ENCODE peak calls at places on chromosomes 12 and 14, in five cellular contexts. V, Z, K, S and D are unnamed samples.

GRCh38 chr12:5071496-5071895 is 27.8 kb downstream of the KCNA5 start:
- DNase-seq in K (no peak), S (no peak), Z (no peak), V (no peak), D (no peak)

GRCh38 chr12:54364413-54364812 is at the start of gene GPR84:
- DNase-seq in K (no peak), V (no peak), Z (no peak), S (no peak), D (no peak)

GRCh38 chr14:66650491-66650911 is 142.6 kb downstream of the GPHN start:
- DNase-seq in Z (no peak), K (no peak), V (no peak), S (no peak), D (no peak)

GRCh38 chr12:122403115-122403770 is 19.2 kb downstream of the CLIP1 start:
- DNase-seq in Z (peak), S (no peak), K (no peak), V (no peak), D (no peak)

GRCh38 chr14:86799244-86799647 is 1193.7 kb downstream of the GALC start:
- DNase-seq in V (no peak), K (no peak), S (peak), Z (peak), D (no peak)

GRCh38 chr12:30582943-30583342 is 112.7 kb downstream of the IPO8 start:
- DNase-seq in Z (no peak), V (no peak), K (no peak), S (no peak), D (no peak)

GRCh38 chr12:52949413-52950331 is 754 bp downstream of the KRT18 start:
- DNase-seq in S (peak), K (no peak), Z (peak), V (peak), D (no peak)

GRCh38 chr14:37252434-37252833 is 54.7 kb downstream of the MIPOL1 start:
- DNase-seq in K (no peak), Z (no peak), V (no peak), S (no peak), D (no peak)

GRCh38 chr14:103103461-103104388 is 9.2 kb downstream of the EXOC3L4 start:
- DNase-seq in V (peak), S (peak), Z (peak), K (no peak), D (peak)

GRCh38 chr14:81676879-81677278 is 143.2 kb upstream of the SEL1L start:
- DNase-seq in V (no peak), S (no peak), K (no peak), Z (no peak), D (no peak)

GRCh38 chr14:81679226-81679625 is 145.6 kb upstream of the SEL1L start:
- DNase-seq in V (no peak), S (no peak), Z (no peak), K (no peak), D (no peak)

GRCh38 chr14:81676395-81676794 is 142.7 kb upstream of the SEL1L start:
- DNase-seq in V (no peak), S (no peak), Z (no peak), K (no peak), D (no peak)

GRCh38 chr14:81681466-81681865 is 147.8 kb upstream of the SEL1L start:
- DNase-seq in K (no peak), Z (no peak), S (no peak), V (no peak), D (no peak)

DNA sequence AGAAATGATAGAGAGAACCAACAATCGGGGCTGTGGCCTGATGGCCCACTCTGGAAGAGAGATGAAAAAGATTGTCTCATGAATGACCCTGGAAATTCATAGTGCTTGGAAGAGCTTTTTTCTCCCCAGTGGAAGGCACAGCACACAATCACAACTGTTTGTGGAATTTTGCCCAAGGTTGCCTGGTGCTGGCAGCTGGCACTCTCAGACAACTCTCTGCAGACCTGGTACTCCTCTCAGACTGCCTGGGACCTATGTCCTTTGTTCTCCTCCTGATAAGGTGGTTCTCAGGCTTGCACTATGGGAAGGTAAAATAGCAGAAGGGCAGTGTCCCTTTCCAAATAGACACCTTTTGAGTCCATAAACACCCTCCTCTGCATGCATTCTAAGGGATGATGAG is 144.1 kb upstream of the SEL1L start:
- DNase-seq in S (no peak), K (no peak), V (no peak), Z (no peak), D (no peak)
- H3K4me2 ChIP-seq in S (no peak), K (no peak), V (no peak), Z (no peak), D (no peak)

DNA sequence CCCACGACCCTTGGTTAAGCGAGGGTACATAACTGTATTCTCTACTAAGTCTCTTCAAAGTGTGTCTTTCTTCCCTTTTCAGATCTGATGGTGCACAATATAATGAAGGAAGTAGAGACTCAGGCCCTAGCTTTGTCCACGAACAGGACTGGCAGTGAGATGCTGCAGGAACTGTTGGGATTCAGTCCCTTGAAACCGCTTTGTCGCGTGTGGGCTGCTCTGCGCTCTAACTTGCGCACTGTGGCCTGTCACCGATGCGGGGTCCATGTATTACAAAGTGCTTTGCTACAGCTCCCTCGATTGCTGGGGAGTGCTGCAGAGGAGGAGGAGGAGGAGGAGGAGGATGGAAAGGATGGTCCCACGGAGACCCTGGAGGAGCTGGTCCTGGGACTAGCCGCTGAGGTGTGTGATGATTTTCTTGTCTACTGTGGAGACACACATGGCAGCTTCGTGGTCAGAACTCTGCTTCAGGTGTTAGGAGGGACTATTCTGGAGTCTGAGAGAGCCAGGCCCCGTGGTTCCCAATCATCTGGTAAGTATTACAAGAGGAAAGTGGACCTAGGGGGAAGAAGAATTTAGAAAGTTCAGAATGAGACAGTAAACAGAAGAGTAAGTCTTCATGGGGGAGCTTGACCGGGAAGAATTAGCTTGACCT is 803 bp downstream of the NOP9 start:
- DNase-seq in V (no peak), S (no peak), K (no peak), Z (no peak), D (no peak)
- H3K27ac ChIP-seq in V (no peak), S (peak), K (no peak), Z (peak), D (peak)

GRCh38 chr14:93075891-93076290 is 39.8 kb downstream of the ITPK1 start:
- DNase-seq in V (no peak), Z (no peak), S (no peak), K (no peak), D (no peak)
- H3K4me2 ChIP-seq in V (no peak), Z (no peak), S (no peak), K (no peak), D (no peak)

GRCh38 chr12:6277982-6278438 is 32.5 kb upstream of the PLEKHG6 start:
- DNase-seq in K (no peak), Z (peak), S (no peak), V (no peak), D (no peak)

GRCh38 chr12:6276936-6277615 is 33.4 kb upstream of the PLEKHG6 start:
- DNase-seq in Z (peak), S (no peak), K (no peak), V (no peak), D (no peak)

GRCh38 chr12:6275609-6276246 is 34.8 kb upstream of the PLEKHG6 start:
- DNase-seq in K (no peak), S (no peak), V (no peak), Z (no peak), D (no peak)

GRCh38 chr12:6273931-6274687 is 36.4 kb upstream of the PLEKHG6 start:
- DNase-seq in S (no peak), Z (no peak), K (no peak), V (no peak), D (no peak)

DNA sequence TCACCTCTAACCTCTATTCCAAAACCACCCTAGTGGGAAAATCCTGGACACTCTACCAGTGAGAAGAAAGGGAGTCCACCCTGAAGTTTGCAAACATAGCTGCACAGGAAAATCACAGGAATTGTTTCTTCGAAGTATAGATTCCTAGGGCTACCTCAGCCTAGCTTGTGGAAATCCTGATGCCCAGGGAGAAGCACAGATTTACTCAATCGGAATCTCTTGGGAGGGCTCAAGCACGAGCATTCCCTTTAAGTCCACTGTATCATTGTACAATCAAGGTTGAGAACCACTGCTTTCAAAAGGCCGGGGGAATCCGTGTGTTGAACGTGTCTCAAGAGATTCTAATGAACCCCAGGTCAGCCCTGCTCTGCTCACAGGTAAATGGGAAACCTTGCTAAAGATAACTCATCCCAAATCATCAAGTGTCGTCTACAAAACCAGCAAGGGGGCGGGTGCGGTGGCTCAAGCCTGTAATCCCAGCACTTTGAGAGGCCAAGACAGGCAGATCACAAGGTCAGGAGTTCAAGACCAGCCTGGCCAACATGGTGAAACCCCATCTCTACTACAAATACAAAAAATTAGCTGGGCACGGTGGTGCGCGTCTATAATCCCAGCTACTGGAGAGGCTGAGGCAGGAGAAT is 34.1 kb upstream of the PLEKHG6 start:
- DNase-seq in V (no peak), S (no peak), K (no peak), Z (no peak), D (no peak)
- H3K27ac ChIP-seq in V (no peak), S (no peak), K (no peak), Z (no peak), D (no peak)

GRCh38 chr12:95653761-95654546 is 102.7 kb upstream of the USP44 start:
- DNase-seq in K (peak), S (peak), V (no peak), Z (peak), D (no peak)
- H3K4me2 ChIP-seq in K (no peak), S (no peak), V (no peak), Z (peak), D (no peak)

GRCh38 chr14:52366796-52367315 is 52.7 kb downstream of the PTGER2 start:
- DNase-seq in K (no peak), V (no peak), Z (no peak), S (no peak), D (no peak)

GRCh38 chr14:52360831-52361230 is 46.7 kb downstream of the PTGER2 start:
- DNase-seq in S (no peak), Z (no peak), V (no peak), K (no peak), D (no peak)

GRCh38 chr14:52365071-52365470 is 51.0 kb downstream of the PTGER2 start:
- DNase-seq in V (no peak), S (peak), K (no peak), Z (no peak), D (no peak)

GRCh38 chr14:52363001-52363704 is 49.0 kb downstream of the PTGER2 start:
- DNase-seq in V (no peak), S (peak), K (no peak), Z (no peak), D (no peak)

GRCh38 chr14:52363969-52364368 is 49.9 kb downstream of the PTGER2 start:
- DNase-seq in Z (no peak), S (no peak), K (no peak), V (no peak), D (no peak)
- H3K27ac ChIP-seq in Z (no peak), S (no peak), K (no peak), V (no peak), D (no peak)

GRCh38 chr12:40141996-40142395 is 36.1 kb upstream of the SLC2A13 start:
- DNase-seq in K (no peak), V (no peak), S (no peak), Z (no peak), D (no peak)

GRCh38 chr12:40138526-40138925 is 32.6 kb upstream of the SLC2A13 start:
- DNase-seq in K (no peak), Z (no peak), S (no peak), V (no peak), D (no peak)

DNA sequence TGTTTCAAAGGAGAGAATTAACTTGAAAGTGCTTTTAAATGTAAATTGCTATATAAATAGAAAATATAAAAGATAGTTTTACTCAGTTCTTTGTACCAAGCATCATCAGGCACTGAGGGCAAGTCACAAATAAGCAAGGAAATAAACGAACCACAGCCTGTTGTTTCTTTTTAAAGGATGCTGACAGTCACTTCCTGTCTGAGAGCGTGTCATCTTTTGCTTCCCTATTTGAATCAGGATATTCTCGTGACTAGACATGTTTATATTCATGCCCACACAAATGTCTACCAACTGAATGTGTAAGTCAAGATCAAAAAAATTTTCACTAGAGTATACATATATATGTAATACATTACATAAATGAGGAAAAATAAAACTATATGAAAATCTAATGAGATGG is 31.4 kb upstream of the SLC2A13 start:
- DNase-seq in Z (no peak), V (no peak), S (no peak), K (no peak), D (no peak)
- H3K4me2 ChIP-seq in Z (no peak), V (no peak), S (no peak), K (no peak), D (no peak)

DNA sequence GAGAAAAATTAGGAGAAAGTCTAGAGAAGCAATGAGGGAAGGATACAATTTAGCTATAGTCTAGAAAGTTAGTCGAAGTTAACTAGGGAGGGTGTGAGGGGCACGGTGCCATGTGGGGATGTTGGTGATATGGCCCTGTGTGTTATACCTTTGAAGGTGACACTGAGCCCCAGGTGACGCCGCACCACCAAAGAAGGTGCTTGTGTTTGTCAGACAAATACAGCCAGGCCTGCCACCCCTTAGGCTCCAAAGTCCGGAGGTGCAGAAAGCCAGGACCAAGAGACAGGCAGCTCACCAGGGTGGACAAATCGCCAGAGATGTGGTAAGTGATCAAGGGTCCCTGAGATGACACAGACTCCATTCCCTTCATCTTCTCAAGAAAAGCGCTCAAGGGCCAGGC is 1.1 kb downstream of the C1S start:
- DNase-seq in Z (no peak), S (no peak), V (no peak), K (no peak), D (no peak)
- H3K27ac ChIP-seq in Z (peak), S (peak), V (no peak), K (no peak), D (no peak)

GRCh38 chr12:123840765-123841425 is 78.8 kb downstream of the DNAH10 start:
- DNase-seq in K (no peak), S (no peak), V (no peak), Z (no peak), D (no peak)
- H3K4me2 ChIP-seq in K (no peak), S (no peak), V (no peak), Z (no peak), D (no peak)

DNA sequence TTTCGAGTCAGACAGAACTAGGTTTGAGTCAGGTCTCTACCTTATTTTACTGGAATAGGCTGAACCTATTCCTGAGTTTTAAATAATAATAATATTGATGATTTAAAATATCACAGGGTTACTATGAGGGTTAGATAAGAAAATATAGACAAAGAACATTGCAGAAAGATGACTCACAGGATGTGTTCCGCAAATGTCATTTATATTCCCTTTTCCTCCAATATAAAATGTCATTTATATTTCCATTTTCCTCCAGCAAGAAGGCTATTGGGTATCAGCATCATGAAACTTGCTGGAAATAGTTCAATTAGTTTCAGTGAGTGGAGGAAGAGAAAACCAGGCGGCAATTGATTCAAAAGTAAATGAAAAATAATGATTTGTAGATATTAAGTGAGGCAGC is 163.9 kb upstream of the RASSF8 start:
- DNase-seq in K (no peak), S (no peak), Z (no peak), V (no peak), D (no peak)
- H3K27ac ChIP-seq in K (no peak), S (no peak), Z (no peak), V (no peak), D (no peak)